ENCODE peak calls at places on chromosome 13, in ten cellular contexts. H is Calu3; B is NCI-H510A; E is HS-27A; C is activated CD4-positive, alpha-beta T cell treated with anti-CD3 and anti-CD28 coated beads, Interleukin-2, amount 50 U/mL, for 24 hours; Z is BE2C; V is GM12865; Y is brain pericyte; T is heart left ventricle; A is lower leg skin. M is an unnamed sample.
A peak's percentile ranks its signal among the peaks of the same experiment; 100 is the strongest.

GRCh38 chr13:39684531-39685137 is 29.2 kb downstream of the COG6 start:
- DNase-seq in Y (no peak), Z (no peak), B (no peak), H (no peak), A (no peak), E (no peak), V (peak; percentile 36), C (no peak), T (no peak), M (no peak)

GRCh38 chr13:44806841-44807240 is 182.4 kb downstream of the NUFIP1 start:
- DNase-seq in V (no peak), E (no peak), B (no peak), H (no peak), Z (no peak), C (no peak), A (peak; percentile 49), T (no peak), Y (no peak), M (peak; percentile 36)

GRCh38 chr13:110644892-110645521 is 29.7 kb downstream of the NAXD start:
- DNase-seq in A (peak; percentile 86), E (no peak), B (peak; percentile 87), Z (peak; percentile 83), V (peak; percentile 84), H (no peak), C (no peak), Y (no peak), T (peak; percentile 59), M (peak; percentile 38)

GRCh38 chr13:32246468-32246867 is 68.7 kb downstream of the ZAR1L start:
- DNase-seq in A (peak; percentile 87), C (no peak), H (peak; percentile 60), E (no peak), Y (no peak), T (peak; percentile 73), B (no peak), Z (peak; percentile 64), V (peak; percentile 83), M (peak; percentile 6)

GRCh38 chr13:61777902-61778301 is 362.3 kb upstream of the PCDH20 start:
- DNase-seq in H (no peak), E (no peak), A (no peak), Y (no peak), B (no peak), Z (no peak), V (no peak), T (no peak), C (no peak), M (no peak)

GRCh38 chr13:107271226-107271625 is 703.3 kb upstream of the ARGLU1 start:
- DNase-seq in H (no peak), C (no peak), Z (peak; percentile 59), Y (no peak), T (no peak), V (no peak), A (no peak), B (no peak), E (no peak), M (no peak)

GRCh38 chr13:53272873-53273272 is 244.3 kb downstream of the OLFM4 start:
- DNase-seq in H (no peak), C (no peak), B (no peak), Z (no peak), V (no peak), A (no peak), T (no peak), Y (no peak), E (no peak), M (no peak)

GRCh38 chr13:48318714-48319457 is 15.3 kb downstream of the RB1 start:
- DNase-seq in B (no peak), H (no peak), A (no peak), Y (no peak), C (no peak), V (no peak), T (peak; percentile 27), Z (no peak), E (no peak), M (no peak)

GRCh38 chr13:94178625-94179244 is 300.7 kb downstream of the DCT start:
- DNase-seq in T (no peak), V (no peak), A (no peak), C (no peak), Z (no peak), Y (no peak), H (no peak), B (peak; percentile 59), E (no peak), M (no peak)

GRCh38 chr13:111494641-111495040 is 174.2 kb downstream of the TEX29 start:
- DNase-seq in V (no peak), T (no peak), Y (no peak), E (no peak), A (peak; percentile 81), Z (no peak), H (no peak), C (no peak), B (no peak), M (no peak)

GRCh38 chr13:111626371-111627305 is 306.2 kb downstream of the TEX29 start:
- DNase-seq in Z (no peak), V (no peak), A (peak; percentile 82), B (no peak), H (no peak), T (no peak), E (no peak), C (no peak), Y (no peak), M (peak; percentile 47)

GRCh38 chr13:75829874-75830273 is 193.7 kb downstream of the LMO7 start:
- DNase-seq in B (no peak), Z (no peak), H (no peak), T (no peak), Y (no peak), A (no peak), E (no peak), C (no peak), V (no peak), M (no peak)

GRCh38 chr13:44136693-44137268 is 236.8 kb upstream of the SERP2 start:
- DNase-seq in V (no peak), H (no peak), B (no peak), C (no peak), E (no peak), A (no peak), Z (no peak), Y (no peak), T (no peak), M (no peak)

GRCh38 chr13:48492123-48493075 is 40.5 kb downstream of the RCBTB2 start:
- DNase-seq in Z (peak; percentile 83), Y (peak; percentile 47), C (no peak), E (no peak), V (peak; percentile 95), B (no peak), T (peak; percentile 88), A (peak; percentile 95), H (no peak), M (no peak)

GRCh38 chr13:86585826-86586225 is 786.6 kb upstream of the SLITRK6 start:
- DNase-seq in A (no peak), T (peak; percentile 41), E (no peak), B (no peak), H (no peak), Z (no peak), C (no peak), Y (peak; percentile 53), V (no peak), M (no peak)

GRCh38 chr13:19596960-19597361 is 35.6 kb upstream of the TPTE2 start:
- DNase-seq in C (no peak), B (no peak), A (peak; percentile 29), V (no peak), Y (no peak), T (no peak), Z (no peak), H (peak; percentile 13), E (no peak), M (no peak)

GRCh38 chr13:60759499-60759898 is 362.5 kb downstream of the TDRD3 start:
- DNase-seq in B (no peak), A (no peak), Y (no peak), V (no peak), H (peak; percentile 5), E (no peak), C (no peak), Z (no peak), T (no peak), M (no peak)

GRCh38 chr13:90545070-90545840 is 802.2 kb upstream of the MIR17HG start:
- DNase-seq in T (no peak), A (no peak), C (no peak), E (no peak), B (peak; percentile 86), H (peak; percentile 13), Z (peak; percentile 65), V (no peak), Y (no peak), M (no peak)

GRCh38 chr13:111517641-111518010 is 197.2 kb downstream of the TEX29 start:
- DNase-seq in A (no peak), Y (no peak), E (no peak), H (no peak), B (no peak), T (no peak), V (no peak), C (no peak), Z (no peak), M (no peak)

GRCh38 chr13:20831933-20832332 is 58.2 kb upstream of the EEF1AKMT1 start:
- DNase-seq in C (no peak), H (no peak), B (no peak), Z (no peak), A (no peak), Y (no peak), E (no peak), V (no peak), T (no peak), M (no peak)

GRCh38 chr13:52374389-52374788 is 31.6 kb downstream of the THSD1 start:
- DNase-seq in Y (no peak), C (no peak), V (no peak), B (no peak), E (no peak), Z (no peak), T (no peak), H (no peak), A (no peak), M (no peak)

GRCh38 chr13:106034201-106034600 is 501.3 kb downstream of the EFNB2 start:
- DNase-seq in B (no peak), A (no peak), T (no peak), H (no peak), E (no peak), C (no peak), Z (no peak), Y (no peak), V (no peak), M (no peak)

GRCh38 chr13:24301911-24302310 is 7.5 kb upstream of the C1QTNF9 start:
- DNase-seq in C (no peak), B (no peak), E (no peak), H (no peak), A (no peak), Y (no peak), V (no peak), Z (no peak), T (no peak), M (no peak)

GRCh38 chr13:68574053-68574452 is 1343.9 kb upstream of the PCDH9 start:
- DNase-seq in B (no peak), Y (no peak), C (no peak), V (no peak), Z (no peak), H (no peak), E (no peak), T (no peak), A (no peak), M (no peak)

GRCh38 chr13:30819136-30819875 is 84.0 kb downstream of the ALOX5AP start:
- DNase-seq in B (peak; percentile 16), Z (no peak), E (no peak), C (no peak), V (no peak), A (no peak), Y (no peak), H (no peak), T (no peak), M (no peak)

GRCh38 chr13:111241006-111241755 is 79.3 kb upstream of the TEX29 start:
- DNase-seq in C (no peak), B (no peak), H (no peak), V (no peak), T (no peak), Z (no peak), A (no peak), E (no peak), Y (no peak), M (peak; percentile 9)

GRCh38 chr13:33519561-33520479 is 234.3 kb upstream of the STARD13 start:
- DNase-seq in V (no peak), A (no peak), T (no peak), E (no peak), B (no peak), Y (no peak), H (no peak), Z (no peak), C (no peak), M (no peak)

GRCh38 chr13:90696254-90696653 is 651.2 kb upstream of the MIR17HG start:
- DNase-seq in H (no peak), B (no peak), T (no peak), Z (no peak), E (no peak), C (no peak), V (no peak), Y (no peak), A (no peak), M (no peak)

M was measured in anterior cingulate cortex.